ENCODE peak calls at places on chromosomes 7 and 10, in four cellular contexts. B is brain microvascular endothelial cell, Q is ascending aorta, H is fibroblast of lung. D is an unnamed sample.

GRCh38 chr10:46239999-46240683 is 46.7 kb upstream of the ANTXRL start:
- DNase-seq in B (no peak), Q (no peak), H (no peak), D (no peak)

GRCh38 chr7:139617074-139617473 is 93.6 kb downstream of the CLEC2L start:
- DNase-seq in B (no peak), Q (no peak), H (no peak), D (no peak)

GRCh38 chr7:138797715-138798320 is at the start of the genes ATP6V0A4 and TMEM213:
- DNase-seq in B (no peak), Q (no peak), H (no peak), D (no peak)

GRCh38 chr7:16918288-16918895 is 36.6 kb upstream of the AGR3 start:
- DNase-seq in B (no peak), Q (no peak), H (peak), D (peak)

GRCh38 chr10:25851548-25851947 is 82.5 kb upstream of the MYO3A start:
- DNase-seq in B (no peak), Q (no peak), H (no peak), D (no peak)

GRCh38 chr10:97087296-97087695 is 98.5 kb downstream of the SLIT1 start:
- DNase-seq in B (no peak), Q (no peak), H (no peak), D (no peak)

GRCh38 chr7:46156039-46156438 is 235.0 kb upstream of the IGFBP3 start:
- DNase-seq in B (no peak), Q (no peak), H (no peak), D (no peak)

GRCh38 chr10:69635428-69636272 is 5.6 kb downstream of the FAM241B start:
- DNase-seq in B (no peak), Q (no peak), H (no peak), D (no peak)

GRCh38 chr7:32059289-32060045 is 10.7 kb downstream of the PDE1C start:
- DNase-seq in B (no peak), Q (no peak), H (peak), D (peak)

GRCh38 chr7:93566876-93567275 is 7.6 kb downstream of the CALCR start:
- DNase-seq in B (no peak), Q (no peak), H (peak), D (peak)

GRCh38 chr10:74300651-74301050 is 149.6 kb downstream of the ADK start:
- DNase-seq in B (no peak), Q (no peak), H (no peak), D (no peak)

GRCh38 chr10:62433181-62433692 is 59.1 kb downstream of the ZNF365 start:
- DNase-seq in B (peak), Q (peak), H (peak), D (peak)

GRCh38 chr10:60083039-60083344 is 176.6 kb upstream of the CCDC6 start:
- DNase-seq in B (no peak), Q (no peak), H (no peak), D (no peak)

GRCh38 chr10:23399701-23400144 is 39.2 kb upstream of the OTUD1 start:
- DNase-seq in B (peak), Q (no peak), H (peak), D (peak)

GRCh38 chr10:90822508-90822907 is 35.3 kb downstream of the HTR7 start:
- DNase-seq in B (no peak), Q (no peak), H (no peak), D (no peak)

GRCh38 chr10:110529596-110530011 is 31.9 kb downstream of the DUSP5 start:
- DNase-seq in B (no peak), Q (no peak), H (no peak), D (no peak)

GRCh38 chr7:5339949-5340348 is 57.2 kb downstream of the SLC29A4 start:
- DNase-seq in B (no peak), Q (no peak), H (no peak), D (no peak)

GRCh38 chr7:19268737-19269136 is 123.5 kb upstream of the FERD3L start:
- DNase-seq in B (no peak), Q (no peak), H (no peak), D (peak)

GRCh38 chr7:77727936-77728701 is 31.9 kb downstream of the RSBN1L start:
- DNase-seq in B (no peak), Q (no peak), H (peak), D (peak)

GRCh38 chr7:50791363-50791762 is 8.7 kb upstream of the GRB10 start:
- DNase-seq in B (no peak), Q (no peak), H (no peak), D (no peak)

GRCh38 chr7:133217805-133218204 is 35.1 kb upstream of the EXOC4 start:
- DNase-seq in B (no peak), Q (no peak), H (no peak), D (no peak)

GRCh38 chr7:121798896-121799295 is 74.1 kb upstream of the PTPRZ1 start:
- DNase-seq in B (no peak), Q (no peak), H (peak), D (no peak)

GRCh38 chr7:1967512-1968396 is 265.0 kb downstream of the MAD1L1 start:
- DNase-seq in B (no peak), Q (no peak), H (no peak), D (no peak)

GRCh38 chr10:27619329-27619728 is 115.2 kb downstream of the RAB18 start:
- DNase-seq in B (no peak), Q (no peak), H (no peak), D (no peak)

GRCh38 chr7:73903321-73904218 is 42.6 kb downstream of the TMEM270 start:
- DNase-seq in B (no peak), Q (peak), H (no peak), D (no peak)

GRCh38 chr10:132558516-132559413 is 21.2 kb downstream of the INPP5A start:
- DNase-seq in B (no peak), Q (no peak), H (no peak), D (no peak)

GRCh38 chr7:77309714-77310220 is 106.4 kb downstream of the GSAP start:
- DNase-seq in B (no peak), Q (no peak), H (no peak), D (no peak)

GRCh38 chr10:80589726-80590373 is 52.1 kb downstream of the SH2D4B start:
- DNase-seq in B (no peak), Q (no peak), H (no peak), D (no peak)

GRCh38 chr10:79007037-79007842 is 61.5 kb upstream of the ZMIZ1 start:
- DNase-seq in B (no peak), Q (no peak), H (no peak), D (no peak)

GRCh38 chr7:72493850-72494661 is 81.9 kb upstream of the CALN1 start:
- DNase-seq in B (peak), Q (no peak), H (peak), D (peak)

GRCh38 chr7:116218747-116219146 is 8.4 kb downstream of the TES start:
- DNase-seq in B (no peak), Q (no peak), H (no peak), D (no peak)

GRCh38 chr10:114492351-114493037 is 88.2 kb upstream of the AFAP1L2 start:
- DNase-seq in B (no peak), Q (no peak), H (peak), D (no peak)
- H3K4me3 ChIP-seq in B (no peak), Q (no peak), H (no peak), D (no peak)

GRCh38 chr10:103967433-103968142 is 648 bp downstream of the SLK start:
- DNase-seq in B (no peak), Q (peak), H (peak), D (peak)
- TF ChIP-seq CTCF in B (no peak), Q (no peak), H (no peak), D (no peak)

GRCh38 chr7:103148994-103149807 is at the start of gene NAPEPLD:
- DNase-seq in B (peak), Q (peak), H (peak), D (peak)

GRCh38 chr7:103149808-103150180 is 895 bp upstream of the NAPEPLD start:
- DNase-seq in B (no peak), Q (no peak), H (no peak), D (no peak)

GRCh38 chr7:103148131-103148993 is 537 bp downstream of the NAPEPLD start:
- DNase-seq in B (no peak), Q (no peak), H (peak), D (no peak)

GRCh38 chr7:103154042-103154441 is 5.1 kb upstream of the NAPEPLD start:
- DNase-seq in B (no peak), Q (no peak), H (no peak), D (no peak)

DNA sequence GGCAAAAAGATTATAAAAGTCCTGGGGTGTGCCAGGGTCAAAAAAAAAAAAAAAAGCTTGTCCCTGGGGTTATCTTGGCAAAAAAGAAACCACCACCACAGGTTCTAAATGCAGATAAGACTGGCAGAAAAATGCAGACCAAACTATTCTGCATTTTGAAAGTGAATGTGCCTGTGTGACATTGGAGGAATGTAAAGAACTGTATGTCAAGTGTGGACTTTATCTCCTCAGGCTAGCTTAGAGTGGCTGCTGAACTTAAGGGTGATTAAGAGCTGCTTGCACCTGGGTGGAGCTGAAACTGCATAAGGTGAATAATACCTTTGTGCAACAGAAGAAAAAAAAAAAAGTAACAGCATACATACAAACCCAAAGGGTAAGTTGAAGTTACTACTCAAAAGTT is 1.3 kb upstream of the NAPEPLD start:
- DNase-seq in B (no peak), Q (no peak), H (no peak), D (no peak)
- H3K4me3 ChIP-seq in B (no peak), Q (no peak), H (no peak), D (no peak)

DNA sequence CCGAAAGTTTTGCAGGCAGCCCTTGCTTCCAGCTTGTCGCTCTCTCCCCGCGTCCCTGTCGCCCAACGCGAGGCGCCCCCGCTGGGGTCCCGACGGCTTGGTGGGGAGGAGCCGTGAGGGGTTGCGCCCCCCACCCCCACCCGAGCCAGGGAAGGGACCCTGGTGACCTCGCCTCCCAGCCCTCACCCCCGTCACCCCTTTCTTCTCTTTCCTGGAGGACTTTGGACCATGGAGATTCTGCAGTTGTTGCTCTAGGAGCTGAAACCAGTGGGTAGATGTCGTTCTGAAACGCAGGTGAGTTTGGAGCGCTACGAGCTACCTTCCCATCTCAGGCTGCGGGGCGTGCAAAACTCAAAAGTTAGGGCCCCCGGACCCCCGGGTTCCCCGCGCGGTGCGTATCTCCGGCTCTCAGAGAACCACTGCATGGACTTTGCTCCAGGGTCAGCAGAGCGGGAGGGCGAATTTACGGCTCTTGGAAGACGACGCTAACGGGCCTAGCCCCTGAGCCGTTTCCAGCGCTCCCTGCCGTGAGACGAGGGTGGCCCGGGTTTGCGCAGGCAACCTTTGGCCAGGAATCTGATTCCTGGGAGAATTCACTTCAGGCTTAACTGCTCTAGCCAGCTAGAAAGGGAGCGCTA is 684 bp upstream of the ATXN7L1 start:
- DNase-seq in B (peak), Q (peak), H (peak), D (peak)
- TF ChIP-seq CTCF in B (no peak), Q (peak), H (peak), D (no peak)

GRCh38 chr10:83375274-83375673 is 764.0 kb upstream of the GHITM start:
- DNase-seq in B (no peak), Q (no peak), H (no peak), D (no peak)
- H3K4me3 ChIP-seq in B (no peak), Q (no peak), H (no peak), D (no peak)

GRCh38 chr7:155219154-155219531 is 78.5 kb upstream of the INSIG1 start:
- DNase-seq in B (no peak), Q (no peak), H (no peak), D (no peak)
- TF ChIP-seq CTCF in B (no peak), Q (no peak), H (no peak), D (no peak)

GRCh38 chr10:76085773-76086570 is 654.5 kb downstream of the LRMDA start:
- DNase-seq in B (no peak), Q (no peak), H (no peak), D (no peak)

GRCh38 chr10:76085002-76085401 is 653.6 kb downstream of the LRMDA start:
- DNase-seq in B (no peak), Q (no peak), H (no peak), D (no peak)

GRCh38 chr10:76082956-76083355 is 651.5 kb downstream of the LRMDA start:
- DNase-seq in B (peak), Q (no peak), H (peak), D (peak)

GRCh38 chr10:76089626-76090185 is 658.3 kb downstream of the LRMDA start:
- DNase-seq in B (no peak), Q (no peak), H (no peak), D (no peak)

DNA sequence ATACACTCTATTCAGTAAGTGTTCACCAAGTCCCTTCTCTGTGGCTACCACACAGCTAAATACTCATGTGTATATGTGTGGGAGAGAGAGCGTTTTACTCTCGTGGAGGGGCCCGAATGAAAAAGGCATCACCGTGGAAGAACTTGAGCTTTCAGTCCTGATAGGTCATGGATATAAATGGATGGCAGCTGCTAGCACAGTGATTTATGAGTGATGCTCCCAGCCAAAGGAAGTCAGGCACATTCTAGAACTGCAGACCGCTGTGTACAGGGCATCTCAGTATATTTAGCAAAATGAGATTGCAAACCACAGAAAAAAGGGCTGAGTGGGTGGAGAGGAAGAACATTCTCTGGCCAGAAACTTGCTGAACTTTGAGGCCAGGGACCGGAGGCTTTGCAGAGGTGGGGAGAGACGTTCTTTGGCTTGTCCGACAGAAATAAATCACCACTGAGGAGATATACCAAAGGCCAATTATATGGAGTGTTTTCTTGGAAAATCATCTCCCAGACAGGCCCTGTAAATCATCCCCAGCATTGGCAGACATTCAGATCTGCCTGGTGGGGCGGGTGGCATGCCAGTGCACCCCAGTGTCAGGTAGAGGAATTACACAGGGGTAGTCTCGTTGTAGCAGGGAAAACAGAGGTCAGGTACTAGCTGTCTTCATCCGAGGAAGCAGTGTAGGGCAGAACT is 655.3 kb downstream of the LRMDA start:
- DNase-seq in B (peak), Q (peak), H (peak), D (peak)
- H3K4me3 ChIP-seq in B (no peak), Q (no peak), H (no peak), D (no peak)

D was measured in AG10803.